ENCODE peak calls at places on chromosomes 3 and 15, in seven cellular contexts. R is CD8-positive, alpha-beta T cell; T is prostate gland; Q is heart right ventricle; I is AG04449; C is esophagus muscularis mucosa; V is heart left ventricle. Z is an unnamed sample.

GRCh38 chr15:38349251-38349650 is 96.6 kb downstream of the SPRED1 start:
- DNase-seq in C (no peak), I (no peak), V (no peak), R (no peak), Q (no peak), T (no peak), Z (no peak)

GRCh38 chr3:193851941-193852674 is 259.1 kb downstream of the OPA1 start:
- DNase-seq in I (no peak), T (peak), V (no peak), R (no peak), C (no peak), Q (no peak), Z (no peak)

GRCh38 chr3:181694805-181695660 is 16.7 kb upstream of the SOX2 start:
- DNase-seq in T (no peak), Q (peak), C (no peak), R (no peak), V (peak), I (no peak), Z (peak)

GRCh38 chr15:74788716-74789151 is 6.9 kb downstream of the CSK start:
- DNase-seq in C (no peak), Q (no peak), I (no peak), T (no peak), V (no peak), R (no peak), Z (no peak)

GRCh38 chr3:10496121-10496863 is 9.1 kb downstream of the ATP2B2 start:
- DNase-seq in V (peak), C (no peak), T (no peak), Q (no peak), I (no peak), R (no peak), Z (no peak)

GRCh38 chr15:66706225-66706732 is 4.2 kb downstream of the SMAD6 start:
- DNase-seq in R (no peak), V (peak), C (no peak), I (no peak), Q (no peak), T (no peak), Z (peak)

GRCh38 chr3:195245531-195245951 is 25.4 kb downstream of the XXYLT1 start:
- DNase-seq in T (no peak), Q (no peak), C (peak), V (no peak), I (no peak), R (no peak), Z (no peak)

GRCh38 chr3:129013491-129013891 is 12.4 kb downstream of the EFCC1 start:
- DNase-seq in I (no peak), R (no peak), V (no peak), Q (no peak), T (no peak), C (no peak), Z (no peak)

GRCh38 chr3:129068291-129068886 is 7.8 kb downstream of the GP9 start:
- DNase-seq in R (no peak), V (peak), T (no peak), C (no peak), Q (no peak), I (no peak), Z (no peak)

GRCh38 chr3:71602256-71602655 is 18.7 kb upstream of the FOXP1 start:
- DNase-seq in T (no peak), C (peak), V (no peak), R (no peak), I (no peak), Q (no peak), Z (no peak)

GRCh38 chr3:158781859-158782258 is 20.0 kb upstream of the MFSD1 start:
- DNase-seq in V (no peak), R (no peak), I (no peak), C (no peak), Q (no peak), T (no peak), Z (no peak)

GRCh38 chr3:105353485-105354161 is 13.1 kb upstream of the ALCAM start:
- DNase-seq in C (no peak), V (peak), R (no peak), I (no peak), Q (no peak), T (no peak), Z (no peak)

GRCh38 chr3:110810356-110810755 is 261.3 kb upstream of the NECTIN3 start:
- DNase-seq in I (no peak), V (no peak), T (no peak), C (no peak), R (no peak), Q (no peak), Z (peak)

GRCh38 chr3:127693336-127693843 is 20.6 kb downstream of the ABTB1 start:
- DNase-seq in I (no peak), T (no peak), Q (no peak), V (peak), R (no peak), C (no peak), Z (no peak)
- TF ChIP-seq CTCF in I (no peak), T (no peak), Q (no peak), V (no peak), R (no peak), C (no peak), Z (no peak)

GRCh38 chr3:66473181-66473580 is 27.6 kb downstream of the LRIG1 start:
- DNase-seq in C (no peak), T (no peak), I (no peak), Q (no peak), R (no peak), V (no peak), Z (no peak)
- H3K4me3 ChIP-seq in C (peak), T (no peak), I (no peak), Q (no peak), R (no peak), V (no peak), Z (no peak)

GRCh38 chr15:30990036-30990435 is 1.4 kb downstream of the MTMR10 start:
- DNase-seq in I (no peak), Q (no peak), R (no peak), V (no peak), T (no peak), C (no peak), Z (peak)
- TF ChIP-seq CTCF in I (no peak), Q (no peak), R (no peak), V (no peak), T (no peak), C (no peak), Z (no peak)

DNA sequence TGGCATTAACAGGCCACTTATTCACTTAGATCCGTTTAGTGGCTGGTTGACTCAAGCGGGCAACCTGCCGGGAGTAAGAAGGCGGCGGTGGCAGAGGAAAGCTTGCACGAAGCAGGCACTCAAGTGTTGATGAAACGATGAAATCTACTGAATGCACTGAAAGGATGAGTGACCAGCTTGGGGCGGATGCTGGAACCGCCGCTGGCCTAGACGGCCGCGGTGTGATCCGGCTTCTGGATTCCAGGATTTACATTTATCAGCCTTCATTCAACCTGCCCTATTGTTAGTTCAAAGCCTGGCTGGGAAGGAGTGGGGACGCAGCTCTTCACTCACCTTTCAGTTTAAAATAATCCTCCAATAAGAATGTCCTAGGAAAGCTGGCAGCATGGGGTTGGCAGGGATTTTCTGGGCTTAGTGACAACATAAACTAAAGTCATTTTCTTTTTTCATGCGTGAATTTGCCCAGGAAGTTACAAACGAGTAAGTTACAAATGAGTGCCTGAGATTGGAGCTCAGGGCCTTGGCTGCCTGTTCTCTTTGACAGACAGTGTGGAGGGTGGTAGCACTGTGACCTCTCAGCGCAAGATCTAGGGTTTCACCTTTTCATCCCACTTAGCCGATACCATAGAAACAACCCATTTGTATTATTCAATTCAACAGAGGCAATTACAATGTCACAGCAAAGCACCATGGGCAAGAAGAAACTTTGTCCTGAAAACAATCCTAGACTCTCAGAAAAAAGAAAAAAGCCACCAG is 1.1 kb upstream of the PLCH1 start:
- DNase-seq in C (no peak), T (no peak), V (no peak), I (no peak), Q (no peak), R (no peak), Z (no peak)
- H3K4me3 ChIP-seq in C (peak), T (no peak), V (peak), I (no peak), Q (peak), R (no peak), Z (no peak)

Z was measured in foreskin fibroblast.